ENCODE peak calls at places on chromosomes 16 and 17, in eight cellular contexts. M is PC-3; C is DND-41; W is K562; Y is left ventricle myocardium inferior; L is lung; J is CD8-positive, alpha-beta memory T cell; F is GM23338. K is an unnamed sample. For H3K4me1, the result is how much of the 10 kb centered on the place peaks cover.

GRCh38 chr17:27918498-27918897 is 25.3 kb upstream of the LYRM9 start:
- DNase-seq in W (no peak), C (no peak), M (no peak), F (no peak), L (no peak), Y (no peak), J (no peak), K (no peak)

GRCh38 chr17:34990921-34991365 is 10.6 kb downstream of the LIG3 start:
- DNase-seq in L (no peak), W (no peak), M (no peak), Y (no peak), J (no peak), F (no peak), C (no peak), K (no peak)

GRCh38 chr16:77273815-77274214 is 74.6 kb downstream of the SYCE1L start:
- DNase-seq in L (no peak), W (no peak), Y (no peak), F (peak), J (no peak), M (peak), C (peak), K (no peak)

GRCh38 chr17:8479431-8479947 is 43.8 kb downstream of the NDEL1 start:
- DNase-seq in F (no peak), L (no peak), J (no peak), W (no peak), C (no peak), Y (peak), M (no peak), K (no peak)

GRCh38 chr17:77487677-77488530 is 347.1 kb downstream of the SEC14L1 start:
- DNase-seq in F (no peak), C (no peak), L (no peak), J (no peak), W (no peak), Y (peak), M (no peak), K (no peak)

GRCh38 chr17:43851744-43852143 is 4.8 kb downstream of the CD300LG start:
- DNase-seq in W (no peak), C (no peak), M (no peak), J (no peak), L (no peak), Y (no peak), F (peak), K (no peak)

GRCh38 chr17:77285594-77286390 is 145.0 kb downstream of the SEC14L1 start:
- DNase-seq in J (no peak), C (no peak), L (peak), M (peak), Y (peak), W (no peak), F (no peak), K (no peak)

GRCh38 chr16:19130852-19131808 is 17.4 kb downstream of the ITPRIPL2 start:
- DNase-seq in F (peak), Y (peak), L (no peak), M (peak), C (peak), W (no peak), J (no peak), K (peak)

GRCh38 chr17:15307686-15308085 is 33.7 kb downstream of the TEKT3 start:
- DNase-seq in C (no peak), F (no peak), L (no peak), Y (no peak), M (no peak), W (no peak), J (no peak), K (no peak)

GRCh38 chr16:35596467-35596866 is 2137.1 kb downstream of the TP53TG3F start:
- DNase-seq in J (no peak), C (no peak), M (no peak), W (no peak), L (no peak), Y (no peak), F (no peak), K (no peak)

GRCh38 chr17:46270032-46270431 is 24.9 kb upstream of the LRRC37A start:
- DNase-seq in L (peak), W (no peak), M (no peak), F (no peak), J (no peak), Y (no peak), C (no peak), K (no peak)

GRCh38 chr17:81405382-81406005 is 10.2 kb downstream of the BAHCC1 start:
- DNase-seq in L (no peak), W (no peak), Y (peak), F (no peak), J (no peak), C (no peak), M (no peak), K (no peak)

GRCh38 chr16:35391328-35391727 is 1931.9 kb downstream of the TP53TG3F start:
- DNase-seq in F (peak), C (peak), W (no peak), J (no peak), Y (peak), L (peak), M (peak), K (peak)

GRCh38 chr16:79752421-79752820 is 151.9 kb upstream of the MAF start:
- DNase-seq in M (no peak), L (no peak), Y (no peak), W (no peak), F (no peak), J (no peak), C (no peak), K (no peak)

GRCh38 chr17:4696432-4696796 is 7.5 kb downstream of the PELP1 start:
- DNase-seq in C (no peak), Y (no peak), J (no peak), W (no peak), F (no peak), M (no peak), L (no peak), K (no peak)

GRCh38 chr17:82222816-82223215 is 6.0 kb upstream of the SLC16A3 start:
- DNase-seq in M (no peak), C (no peak), Y (no peak), F (no peak), L (no peak), J (no peak), W (no peak), K (no peak)

GRCh38 chr16:5026664-5027063 is 7.1 kb downstream of the NAGPA start:
- DNase-seq in J (no peak), Y (no peak), L (no peak), W (no peak), C (no peak), M (no peak), F (no peak), K (no peak)

GRCh38 chr17:79009397-79010303 is at the start of gene CANT1:
- DNase-seq in L (peak), F (peak), J (peak), W (peak), Y (peak), C (peak), M (peak), K (peak)

GRCh38 chr16:57165923-57166322 is 19.9 kb downstream of the PSME3IP1 start:
- DNase-seq in M (no peak), L (no peak), J (no peak), C (no peak), W (no peak), Y (no peak), F (no peak), K (no peak)

GRCh38 chr16:83967838-83968482 is at the start of gene NECAB2:
- DNase-seq in F (peak), J (no peak), Y (peak), W (peak), L (no peak), C (no peak), M (peak), K (peak)

GRCh38 chr17:72392056-72393010 is 271.5 kb downstream of the SOX9 start:
- DNase-seq in L (no peak), M (peak), J (no peak), W (no peak), Y (no peak), F (no peak), C (no peak), K (peak)

GRCh38 chr17:21213491-21214014 is 408 bp downstream of the TMEM11 start:
- DNase-seq in W (peak), M (no peak), F (peak), Y (no peak), C (no peak), L (peak), J (peak), K (peak)

GRCh38 chr17:28925912-28926365 is 23.1 kb upstream of the DHRS13 start:
- DNase-seq in F (no peak), L (no peak), Y (no peak), W (no peak), J (peak), C (peak), M (peak), K (no peak)

GRCh38 chr17:50905460-50905803 is 39.3 kb upstream of the TOB1 start:
- DNase-seq in M (no peak), J (no peak), L (no peak), C (no peak), F (peak), Y (no peak), W (no peak), K (no peak)

GRCh38 chr16:5670198-5670597 is 572.6 kb upstream of the EEF2KMT start:
- DNase-seq in L (no peak), C (no peak), M (no peak), J (no peak), Y (no peak), W (no peak), F (no peak), K (no peak)

GRCh38 chr16:10828851-10829331 is 10.3 kb upstream of the TVP23A start:
- DNase-seq in J (no peak), C (no peak), Y (peak), W (no peak), F (peak), L (peak), M (peak), K (no peak)

GRCh38 chr17:59767176-59767575 is 59.7 kb downstream of the VMP1 start:
- DNase-seq in L (no peak), Y (no peak), J (no peak), W (no peak), C (no peak), F (no peak), M (no peak), K (no peak)

GRCh38 chr17:19709841-19710240 is 6.5 kb downstream of the SLC47A2 start:
- DNase-seq in W (no peak), C (no peak), Y (no peak), J (no peak), M (no peak), F (no peak), L (no peak), K (no peak)

GRCh38 chr17:1693339-1693738 is 8.7 kb upstream of the PRPF8 start:
- DNase-seq in F (no peak), J (no peak), L (no peak), W (no peak), Y (no peak), C (no peak), M (no peak), K (no peak)

GRCh38 chr16:10412935-10413601 is 27.2 kb downstream of the ATF7IP2 start:
- DNase-seq in Y (no peak), F (no peak), C (no peak), M (no peak), L (no peak), W (no peak), J (no peak), K (no peak)

GRCh38 chr17:7988750-7989178 is 13.7 kb upstream of the GUCY2D start:
- DNase-seq in L (peak), F (peak), Y (no peak), C (peak), J (no peak), M (peak), W (peak), K (peak)

GRCh38 chr17:51032850-51033249 is 87.8 kb downstream of the SPAG9 start:
- DNase-seq in J (no peak), L (no peak), M (peak), W (no peak), Y (no peak), C (no peak), F (no peak), K (no peak)

GRCh38 chr16:58032710-58033293 is 7.2 kb downstream of the MMP15 start:
- DNase-seq in Y (peak), F (no peak), C (no peak), L (peak), W (peak), M (no peak), J (no peak), K (no peak)

DNA sequence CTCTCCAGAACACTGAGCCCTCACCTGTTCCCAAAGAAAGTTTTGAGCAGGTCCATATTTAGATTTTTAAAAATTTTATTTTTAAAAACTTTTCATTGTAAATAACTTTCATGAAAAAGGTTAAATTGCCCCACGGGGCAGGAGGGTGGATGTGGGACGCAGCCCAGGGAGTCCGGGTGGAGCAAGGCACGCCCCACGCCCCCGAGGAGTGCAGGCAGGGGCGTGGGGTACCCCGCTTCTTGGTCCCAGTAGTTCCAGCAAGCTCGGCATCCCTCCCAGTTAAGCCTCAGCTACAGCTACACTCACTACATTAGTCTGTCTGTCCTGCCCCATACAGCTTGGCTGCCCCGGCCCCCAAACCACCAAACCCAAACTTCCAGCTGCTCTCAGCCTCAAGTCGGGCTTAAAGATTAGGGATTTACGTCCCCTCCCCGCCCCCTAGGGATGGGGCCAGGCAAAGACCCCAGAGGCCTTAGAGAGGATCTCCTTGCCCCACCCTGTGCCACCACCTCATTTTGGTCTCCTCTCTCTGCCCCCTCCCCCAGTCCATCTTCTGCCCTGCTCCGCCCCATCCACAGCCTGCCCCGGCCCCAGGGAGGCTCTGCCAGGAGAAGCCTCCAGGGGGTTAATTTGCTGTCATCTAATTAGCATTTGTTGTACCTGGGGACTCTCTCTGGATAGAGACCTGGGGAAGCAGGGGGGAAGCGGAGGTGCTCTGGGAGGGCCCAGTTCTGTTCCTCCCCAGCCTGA is 4.6 kb downstream of the FOXJ1 start:
- DNase-seq in W (no peak), Y (no peak), M (no peak), F (peak), L (no peak), J (no peak), C (no peak), K (no peak)
- H3K4me1 ChIP-seq in W (half or more), Y (under half), M (under half), F (half or more), L (under half), J (under half), C (under half), K (under half)

GRCh38 chr17:38702900-38703741 is 2.0 kb upstream of the MLLT6 start:
- DNase-seq in F (peak), L (no peak), W (no peak), M (peak), C (peak), J (no peak), Y (no peak), K (peak)

GRCh38 chr17:38701504-38702165 is 3.4 kb upstream of the MLLT6 start:
- DNase-seq in Y (no peak), J (peak), M (peak), L (no peak), F (peak), W (peak), C (peak), K (peak)

GRCh38 chr17:38704645-38705522 is at the start of gene MLLT6:
- DNase-seq in L (peak), J (peak), W (peak), Y (peak), M (peak), F (peak), C (peak), K (peak)

GRCh38 chr17:38703742-38704644 is 1.1 kb upstream of the MLLT6 start:
- DNase-seq in Y (peak), C (peak), L (peak), F (peak), W (peak), J (peak), M (peak), K (peak)

GRCh38 chr17:38702166-38702899 is 2.7 kb upstream of the MLLT6 start:
- DNase-seq in M (peak), C (peak), W (peak), F (peak), L (peak), Y (peak), J (peak), K (peak)
- H3K4me1 ChIP-seq in M (under half), C (under half), W (half or more), F (under half), L (under half), Y (half or more), J (under half), K (under half)

GRCh38 chr17:18261146-18261515 is 669 bp downstream of the MIEF2 start:
- DNase-seq in F (peak), L (peak), C (no peak), W (peak), J (no peak), M (peak), Y (peak), K (peak)
- H3K4me1 ChIP-seq in F (under half), L (under half), C (half or more), W (half or more), J (under half), M (under half), Y (half or more), K (under half)

GRCh38 chr16:31334934-31335333 is 20.0 kb upstream of the ITGAX start:
- DNase-seq in F (no peak), C (no peak), L (no peak), J (no peak), M (no peak), W (no peak), Y (no peak), K (no peak)
- H3K4me1 ChIP-seq in F (under half), C (under half), L (under half), J (under half), M (under half), W (under half), Y (under half), K (under half)

GRCh38 chr16:87806246-87806607 is 40.4 kb upstream of the KLHDC4 start:
- DNase-seq in W (no peak), C (no peak), Y (no peak), F (no peak), L (no peak), M (peak), J (no peak), K (no peak)
- H3K4me1 ChIP-seq in W (under half), C (half or more), Y (under half), F (under half), L (under half), M (under half), J (under half), K (half or more)

GRCh38 chr16:53821957-53822625 is 118.1 kb downstream of the FTO start:
- DNase-seq in W (no peak), M (peak), J (no peak), F (no peak), L (no peak), C (no peak), Y (no peak), K (no peak)

GRCh38 chr16:53829186-53829747 is 125.3 kb downstream of the FTO start:
- DNase-seq in L (no peak), J (no peak), F (no peak), M (peak), Y (no peak), W (no peak), C (no peak), K (no peak)

GRCh38 chr16:53822936-53823529 is 119.1 kb downstream of the FTO start:
- DNase-seq in Y (no peak), M (peak), L (no peak), C (peak), W (no peak), F (no peak), J (no peak), K (peak)

GRCh38 chr16:53827741-53828140 is 123.8 kb downstream of the FTO start:
- DNase-seq in M (no peak), W (no peak), F (peak), J (no peak), Y (no peak), C (no peak), L (no peak), K (no peak)

DNA sequence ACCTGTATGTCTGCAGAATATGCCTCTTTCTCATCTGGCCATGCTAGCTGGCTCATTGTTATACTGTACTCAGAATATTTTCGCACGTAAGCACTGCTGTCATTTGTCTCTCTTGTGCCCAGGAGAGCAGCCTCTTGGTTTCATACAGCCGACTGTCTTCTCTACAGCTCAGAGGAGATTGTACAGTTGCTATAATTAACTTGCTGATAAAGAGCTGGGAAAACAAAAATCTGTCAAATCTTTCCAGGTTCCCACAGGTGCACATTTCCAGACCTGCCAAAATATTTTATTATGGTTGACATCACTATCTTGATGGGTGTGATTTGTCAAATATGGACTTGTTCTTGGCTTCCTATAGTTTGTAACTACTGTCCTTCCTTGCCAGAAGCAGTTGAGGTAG is 122.7 kb downstream of the FTO start:
- DNase-seq in C (no peak), W (no peak), Y (no peak), L (no peak), M (no peak), F (no peak), J (no peak), K (no peak)
- H3K4me1 ChIP-seq in C (under half), W (under half), Y (under half), L (under half), M (under half), F (under half), J (under half), K (under half)

GRCh38 chr17:41888332-41888965 is 23.2 kb upstream of the KLHL11 start:
- DNase-seq in F (no peak), L (no peak), C (no peak), W (no peak), M (no peak), J (no peak), Y (no peak), K (no peak)
- H3K4me1 ChIP-seq in F (under half), L (under half), C (under half), W (under half), M (under half), J (under half), Y (under half), K (under half)

DNA sequence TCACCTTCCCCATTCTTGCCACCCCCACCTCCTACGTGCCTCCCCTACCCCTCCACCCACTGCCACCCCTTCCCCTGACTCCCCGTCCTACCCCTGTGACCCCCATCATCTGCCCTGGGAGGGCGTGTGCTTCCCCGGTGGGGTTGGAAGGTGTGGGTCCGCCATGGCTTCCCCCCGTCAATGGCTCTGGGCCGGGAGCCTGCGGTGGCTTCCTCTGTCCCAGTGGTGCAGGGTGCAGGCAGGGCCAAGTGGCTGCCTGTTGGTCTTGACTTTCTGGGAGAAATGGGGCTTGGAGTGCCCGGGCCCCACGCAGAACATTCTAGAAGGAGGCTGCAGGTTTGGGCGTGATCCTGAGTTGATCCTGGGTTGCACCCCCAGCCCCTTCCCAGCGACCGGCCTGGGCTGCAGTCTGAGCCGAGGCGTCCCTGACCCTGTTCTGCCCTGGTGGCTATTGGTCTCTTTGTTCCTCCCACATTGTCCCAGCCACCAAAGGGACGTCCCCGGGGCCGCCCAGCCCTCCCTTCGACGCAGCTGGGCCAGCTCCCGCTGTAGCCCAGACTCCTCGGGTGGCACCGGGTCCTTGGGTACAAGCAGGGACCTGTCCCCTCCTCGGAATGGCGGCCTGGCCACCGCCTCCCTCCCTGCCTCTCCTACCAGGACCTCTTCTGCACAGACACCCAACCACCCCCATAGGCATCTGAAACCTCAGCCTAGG is 25.7 kb downstream of the GSE1 start:
- DNase-seq in M (no peak), L (no peak), C (no peak), J (no peak), Y (no peak), F (no peak), W (no peak), K (no peak)
- H3K4me1 ChIP-seq in M (under half), L (under half), C (under half), J (under half), Y (half or more), F (under half), W (half or more), K (under half)

GRCh38 chr16:82750078-82750477 is 123.3 kb downstream of the CDH13 start:
- DNase-seq in C (no peak), W (no peak), L (no peak), M (no peak), F (no peak), Y (no peak), J (no peak), K (no peak)
- H3K4me1 ChIP-seq in C (under half), W (under half), L (under half), M (under half), F (under half), Y (half or more), J (under half), K (under half)

K was measured in OCI-LY7.